ENCODE peak calls at places on chromosomes 5 and 9, in ten cellular contexts. T, W, E, F, C, Z, L, R, O and N are unnamed samples.
A peak's percentile ranks its signal among the peaks of the same experiment; 100 is the strongest.

GRCh38 chr5:172740483-172741205 is 30.4 kb downstream of the DUSP1 start:
- DNase-seq in L (no peak), Z (no peak), T (peak; percentile 97), O (peak; percentile 89), R (peak; percentile 73), C (no peak), F (peak; percentile 92), W (peak; percentile 75), E (peak; percentile 10), N (no peak)

GRCh38 chr9:136784249-136784996 is 6.7 kb upstream of the TMEM141 start:
- DNase-seq in R (no peak), C (no peak), Z (no peak), L (no peak), W (no peak), T (no peak), O (no peak), E (peak; percentile 57), F (peak; percentile 23), N (peak; percentile 45)

GRCh38 chr9:94586814-94587213 is 6.8 kb downstream of the FBP2 start:
- DNase-seq in R (no peak), F (peak; percentile 11), L (no peak), O (peak; percentile 14), E (peak; percentile 47), C (no peak), W (no peak), Z (no peak), T (peak; percentile 39), N (no peak)

GRCh38 chr9:79501546-79501945 is 70.2 kb upstream of the TLE4 start:
- DNase-seq in F (no peak), L (no peak), W (no peak), R (no peak), O (no peak), E (no peak), C (no peak), Z (no peak), T (no peak), N (no peak)

GRCh38 chr5:177396807-177397206 is 3.7 kb downstream of the PFN3 start:
- DNase-seq in W (no peak), F (no peak), O (no peak), Z (no peak), R (no peak), C (no peak), T (no peak), E (no peak), L (no peak), N (no peak)

GRCh38 chr9:125772740-125773139 is 25.6 kb downstream of the PBX3 start:
- DNase-seq in C (no peak), L (no peak), O (no peak), Z (no peak), E (no peak), T (no peak), F (no peak), R (no peak), W (no peak), N (no peak)

GRCh38 chr9:135552698-135553161 is 6.8 kb downstream of the OBP2A start:
- DNase-seq in T (no peak), W (no peak), E (no peak), R (no peak), L (no peak), O (no peak), C (no peak), Z (peak; percentile 38), F (no peak), N (no peak)

GRCh38 chr9:138080979-138081378 is 203.4 kb downstream of the CACNA1B start:
- DNase-seq in W (no peak), F (no peak), T (no peak), L (no peak), R (peak; percentile 1), E (no peak), O (no peak), Z (no peak), C (peak; percentile 4), N (no peak)

GRCh38 chr5:154396128-154396527 is 49.7 kb upstream of the SAP30L start:
- DNase-seq in L (no peak), R (no peak), E (no peak), C (no peak), W (no peak), Z (no peak), F (no peak), T (no peak), O (no peak), N (no peak)

GRCh38 chr9:27005491-27005890 is at the start of gene LRRC19:
- DNase-seq in L (no peak), Z (no peak), F (no peak), R (no peak), T (no peak), W (no peak), E (no peak), O (no peak), C (no peak), N (no peak)

GRCh38 chr5:73338201-73339126 is 110.1 kb downstream of the FOXD1 start:
- DNase-seq in E (no peak), R (no peak), Z (no peak), C (no peak), F (peak; percentile 26), O (peak; percentile 24), T (peak; percentile 91), W (no peak), L (no peak), N (no peak)

GRCh38 chr5:80372780-80373179 is 35.1 kb upstream of the ZFYVE16 start:
- DNase-seq in L (no peak), W (no peak), C (no peak), O (no peak), F (no peak), E (no peak), Z (no peak), R (no peak), T (no peak), N (no peak)

GRCh38 chr5:66224773-66225553 is 80.9 kb downstream of the SREK1 start:
- DNase-seq in F (no peak), T (no peak), W (no peak), R (no peak), C (no peak), L (no peak), O (no peak), Z (no peak), E (no peak), N (no peak)

GRCh38 chr5:66222455-66222854 is 78.4 kb downstream of the SREK1 start:
- DNase-seq in W (no peak), F (no peak), L (no peak), T (peak; percentile 28), Z (peak; percentile 16), E (peak; percentile 90), O (no peak), R (no peak), C (no peak), N (no peak)

GRCh38 chr5:66224273-66224672 is 80.2 kb downstream of the SREK1 start:
- DNase-seq in F (no peak), L (no peak), R (no peak), T (no peak), C (no peak), Z (no peak), E (no peak), O (no peak), W (no peak), N (no peak)

GRCh38 chr5:66223637-66224036 is 79.5 kb downstream of the SREK1 start:
- DNase-seq in W (no peak), E (no peak), L (no peak), F (no peak), R (no peak), C (no peak), Z (no peak), T (peak; percentile 39), O (no peak), N (peak; percentile 15)
- TF ChIP-seq CTCF in W (peak; percentile 47), E (no peak), L (no peak), F (peak; percentile 73), R (peak; percentile 27), C (no peak), Z (peak; percentile 18), T (peak; percentile 57), O (peak; percentile 46), N (peak; percentile 40)

GRCh38 chr5:77640577-77641396 is 2.3 kb upstream of the OTP start:
- DNase-seq in T (no peak), F (no peak), E (no peak), W (no peak), R (no peak), Z (peak; percentile 44), O (no peak), L (no peak), C (no peak), N (no peak)
- TF ChIP-seq CTCF in T (no peak), F (no peak), E (no peak), W (no peak), R (no peak), Z (no peak), O (no peak), L (no peak), C (no peak), N (no peak)

GRCh38 chr5:161895510-161895909 is 47.6 kb downstream of the GABRA1 start:
- DNase-seq in L (no peak), T (no peak), W (no peak), C (no peak), F (no peak), Z (no peak), E (no peak), R (no peak), O (no peak), N (no peak)
- TF ChIP-seq CTCF in L (no peak), T (no peak), W (no peak), C (no peak), F (no peak), Z (no peak), E (no peak), R (no peak), O (no peak), N (no peak)

GRCh38 chr5:15383021-15383420 is 117.0 kb upstream of the FBXL7 start:
- DNase-seq in R (no peak), T (no peak), E (no peak), F (peak; percentile 5), Z (no peak), W (no peak), C (no peak), O (no peak), L (no peak), N (no peak)

GRCh38 chr5:15384581-15384980 is 115.4 kb upstream of the FBXL7 start:
- DNase-seq in W (no peak), C (no peak), L (no peak), T (no peak), O (no peak), F (no peak), R (no peak), E (no peak), Z (no peak), N (no peak)

GRCh38 chr5:15385037-15385436 is 114.9 kb upstream of the FBXL7 start:
- DNase-seq in T (no peak), O (no peak), Z (no peak), E (no peak), C (no peak), L (no peak), F (no peak), R (no peak), W (no peak), N (no peak)

GRCh38 chr5:15384176-15384575 is 115.8 kb upstream of the FBXL7 start:
- DNase-seq in F (no peak), C (no peak), Z (no peak), R (no peak), E (no peak), O (no peak), L (no peak), T (no peak), W (no peak), N (no peak)

DNA sequence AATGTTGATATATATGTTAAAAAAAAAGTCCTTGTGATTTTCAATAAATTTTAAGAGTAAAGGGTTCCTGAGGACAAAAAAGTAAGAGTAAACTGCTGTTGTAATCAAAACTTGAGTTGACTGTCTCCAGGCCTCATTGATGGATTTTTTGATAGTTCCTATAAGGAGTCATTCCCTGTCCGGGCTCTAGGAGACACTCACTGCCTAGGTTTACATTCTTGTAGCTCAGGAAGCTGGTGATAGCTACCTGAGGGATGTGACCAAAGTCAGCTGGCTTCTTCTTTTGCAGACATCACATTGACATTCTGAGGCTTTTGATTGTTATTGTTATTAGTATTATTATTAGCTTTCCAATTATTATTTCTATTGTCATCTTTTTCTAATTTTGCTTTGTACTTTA is 116.5 kb upstream of the FBXL7 start:
- DNase-seq in C (no peak), Z (no peak), E (peak; percentile 48), W (no peak), R (no peak), L (no peak), O (no peak), F (no peak), T (peak; percentile 60), N (no peak)
- TF ChIP-seq CTCF in C (no peak), Z (no peak), E (peak; percentile 46), W (peak; percentile 50), R (peak; percentile 54), L (no peak), O (peak; percentile 56), F (peak; percentile 60), T (peak; percentile 72), N (peak; percentile 25)